ENCODE peak calls at places on chromosomes 4 and X, in seven cellular contexts. Y is IMR-90; L is mammary epithelial cell; V is CD4-positive, alpha-beta T cell; C is nephron progenitor cell; W is GM06990; X is activated CD8-positive, alpha-beta T cell treated with anti-CD3 and anti-CD28 coated beads for 36 hours. H is an unnamed sample.

GRCh38 chr4:15250021-15250441 is 177.8 kb upstream of the C1QTNF7 start:
- DNase-seq in Y (peak), L (no peak), V (no peak), C (no peak), W (no peak), X (no peak), H (no peak)

GRCh38 chr4:76781698-76782595 is 116.0 kb downstream of the SOWAHB start:
- DNase-seq in Y (peak), L (peak), V (no peak), C (no peak), W (peak), X (no peak), H (peak)

GRCh38 chr4:121822047-121822446 is 1.6 kb downstream of the CCNA2 start:
- DNase-seq in Y (no peak), L (no peak), V (no peak), C (no peak), W (no peak), X (no peak), H (no peak)

GRCh38 chr4:97104006-97104405 is 1039.3 kb downstream of the STPG2 start:
- DNase-seq in Y (no peak), L (peak), V (no peak), C (no peak), W (no peak), X (no peak), H (no peak)

GRCh38 chrX:3549442-3549875 is 164.0 kb downstream of the PRKX start:
- DNase-seq in Y (peak), L (peak), V (no peak), C (no peak), W (no peak), X (no peak), H (no peak)

GRCh38 chrX:145190801-145191389 is 56.4 kb upstream of the SPANXN1 start:
- DNase-seq in Y (no peak), L (peak), V (no peak), C (no peak), W (no peak), X (no peak), H (no peak)

GRCh38 chr4:36734296-36734695 is 452.9 kb downstream of the DTHD1 start:
- DNase-seq in Y (no peak), L (no peak), V (no peak), C (no peak), W (no peak), X (no peak), H (no peak)

GRCh38 chr4:15811703-15812325 is 33.7 kb downstream of the CD38 start:
- DNase-seq in Y (no peak), L (no peak), V (no peak), C (no peak), W (no peak), X (no peak), H (no peak)

GRCh38 chr4:1476140-1476513 is 69.9 kb upstream of the NKX1-1 start:
- DNase-seq in Y (no peak), L (no peak), V (no peak), C (no peak), W (no peak), X (no peak), H (no peak)

GRCh38 chr4:11634283-11634682 is 205.6 kb upstream of the HS3ST1 start:
- DNase-seq in Y (no peak), L (peak), V (no peak), C (no peak), W (no peak), X (no peak), H (no peak)

GRCh38 chrX:2715066-2715600 is 24.0 kb downstream of the CD99 start:
- DNase-seq in Y (no peak), L (no peak), V (no peak), C (no peak), W (no peak), X (no peak), H (no peak)

GRCh38 chrX:24023972-24024664 is 2.9 kb downstream of the KLHL15 start:
- DNase-seq in Y (peak), L (peak), V (no peak), C (no peak), W (no peak), X (no peak), H (no peak)

GRCh38 chr4:155899891-155900290 is 3.6 kb upstream of the TDO2 start:
- DNase-seq in Y (no peak), L (no peak), V (no peak), C (no peak), W (no peak), X (no peak), H (no peak)

GRCh38 chr4:79257953-79258613 is 67.8 kb downstream of the NAA11 start:
- DNase-seq in Y (no peak), L (no peak), V (no peak), C (no peak), W (no peak), X (no peak), H (no peak)

GRCh38 chrX:129876734-129877395 is 29.1 kb upstream of the UTP14A start:
- DNase-seq in Y (peak), L (peak), V (no peak), C (no peak), W (no peak), X (no peak), H (no peak)

GRCh38 chr4:69057620-69058409 is 38.5 kb upstream of the UGT2B7 start:
- DNase-seq in Y (peak), L (no peak), V (no peak), C (no peak), W (no peak), X (no peak), H (no peak)

GRCh38 chr4:127875791-127876190 is 4.9 kb upstream of the PLK4 start:
- DNase-seq in Y (no peak), L (no peak), V (no peak), C (no peak), W (no peak), X (no peak), H (no peak)

GRCh38 chr4:127880764-127881564 is at the start of gene PLK4:
- DNase-seq in Y (peak), L (peak), V (peak), C (peak), W (peak), X (peak), H (peak)

DNA sequence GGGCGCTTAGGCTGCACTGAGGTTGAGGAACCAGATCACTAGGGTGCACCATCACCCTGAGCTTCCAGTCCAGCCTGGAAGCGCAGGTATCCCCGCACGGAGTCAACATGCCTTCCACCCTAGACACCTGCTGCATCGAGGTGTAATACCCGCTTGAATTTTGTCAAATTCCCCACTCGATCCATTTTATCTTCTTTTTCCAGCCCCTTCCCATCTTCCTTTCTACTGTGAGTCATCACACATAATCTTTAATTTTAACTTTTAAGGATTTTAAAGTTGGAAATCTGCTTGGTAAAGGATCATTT is 824 bp downstream of the PLK4 start:
- DNase-seq in Y (no peak), L (no peak), V (no peak), C (no peak), W (no peak), X (no peak), H (peak)
- TF ChIP-seq CTCF in Y (peak), L (peak), V (no peak), C (no peak), W (no peak), X (no peak), H (peak)

DNA sequence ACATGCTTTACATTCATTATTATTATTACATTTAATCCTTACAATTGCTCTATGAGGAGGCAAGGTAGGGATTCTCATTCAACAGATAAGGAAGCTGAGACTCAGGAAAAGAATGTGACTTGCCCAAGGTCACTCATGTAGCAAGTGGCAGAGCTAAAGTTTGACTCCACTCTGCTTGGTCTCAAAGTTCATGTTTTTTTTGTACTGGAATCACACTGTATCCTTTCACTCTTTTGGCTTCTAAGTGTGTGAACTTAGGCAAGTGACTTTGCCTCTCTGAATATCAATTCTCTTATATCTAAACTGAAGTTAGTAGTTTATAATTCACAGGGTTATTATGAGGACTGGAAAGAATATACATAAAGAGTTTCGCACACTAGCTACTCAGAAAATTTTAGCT is 247.9 kb upstream of the AR start:
- DNase-seq in Y (no peak), L (no peak), V (no peak), C (no peak), W (no peak), X (no peak), H (no peak)
- TF ChIP-seq CTCF in Y (no peak), L (no peak), V (no peak), C (no peak), W (no peak), X (no peak), H (no peak)

GRCh38 chrX:135697614-135698013 is 15.8 kb upstream of the CT45A1 start:
- DNase-seq in Y (no peak), L (no peak), V (no peak), C (no peak), W (no peak), X (no peak), H (no peak)
- TF ChIP-seq CTCF in Y (peak), L (no peak), V (no peak), C (no peak), W (no peak), X (no peak), H (no peak)

GRCh38 chr4:87838207-87838606 is 5.4 kb downstream of the MEPE start:
- DNase-seq in Y (no peak), L (no peak), V (no peak), C (peak), W (no peak), X (no peak), H (no peak)
- TF ChIP-seq CTCF in Y (peak), L (peak), V (no peak), C (peak), W (peak), X (no peak), H (no peak)

GRCh38 chr4:153346031-153346430 is 1.5 kb downstream of the MND1 start:
- DNase-seq in Y (no peak), L (no peak), V (no peak), C (no peak), W (no peak), X (no peak), H (no peak)

GRCh38 chr4:153348006-153348405 is 3.5 kb downstream of the MND1 start:
- DNase-seq in Y (peak), L (no peak), V (no peak), C (no peak), W (no peak), X (no peak), H (no peak)

GRCh38 chr4:153347117-153347516 is 2.6 kb downstream of the MND1 start:
- DNase-seq in Y (no peak), L (no peak), V (no peak), C (no peak), W (no peak), X (no peak), H (no peak)

GRCh38 chr4:153345011-153345981 is 808 bp downstream of the MND1 start:
- DNase-seq in Y (peak), L (peak), V (peak), C (peak), W (no peak), X (peak), H (peak)

GRCh38 chr4:153346563-153346962 is 2.1 kb downstream of the MND1 start:
- DNase-seq in Y (peak), L (no peak), V (no peak), C (no peak), W (no peak), X (no peak), H (no peak)
- TF ChIP-seq CTCF in Y (peak), L (peak), V (no peak), C (no peak), W (no peak), X (no peak), H (no peak)

GRCh38 chrX:46040001-46040400 is 505.2 kb downstream of the ZNF674 start:
- DNase-seq in Y (no peak), L (peak), V (no peak), C (no peak), W (no peak), X (no peak), H (no peak)
- TF ChIP-seq CTCF in Y (no peak), L (no peak), V (no peak), C (no peak), W (no peak), X (no peak), H (no peak)

GRCh38 chrX:19599253-19599652 is 83.9 kb upstream of the MAP3K15 start:
- DNase-seq in Y (no peak), L (no peak), V (no peak), C (no peak), W (no peak), X (peak), H (no peak)

GRCh38 chrX:19592952-19593351 is 77.6 kb upstream of the MAP3K15 start:
- DNase-seq in Y (no peak), L (no peak), V (no peak), C (no peak), W (no peak), X (no peak), H (no peak)

GRCh38 chrX:19595036-19595435 is 79.7 kb upstream of the MAP3K15 start:
- DNase-seq in Y (no peak), L (no peak), V (no peak), C (no peak), W (no peak), X (no peak), H (no peak)

GRCh38 chrX:19589105-19589504 is 73.8 kb upstream of the MAP3K15 start:
- DNase-seq in Y (no peak), L (no peak), V (no peak), C (no peak), W (no peak), X (no peak), H (no peak)

GRCh38 chrX:19593684-19594083 is 78.4 kb upstream of the MAP3K15 start:
- DNase-seq in Y (peak), L (no peak), V (no peak), C (no peak), W (no peak), X (peak), H (no peak)
- TF ChIP-seq CTCF in Y (peak), L (peak), V (peak), C (no peak), W (peak), X (peak), H (no peak)

H was measured in GM13976.